ENCODE peak calls at places on chromosomes 4 and X, in four cellular contexts. I is epithelial cell of prostate, A is small intestine, K is progenitor cell of endocrine pancreas. N is an unnamed sample.

GRCh38 chrX:20988118-20988517 is 386.1 kb upstream of the CNKSR2 start:
- DNase-seq in I (no peak), K (no peak), A (no peak), N (no peak)

GRCh38 chrX:96052078-96052477 is 632.6 kb upstream of the DIAPH2 start:
- DNase-seq in A (no peak), I (no peak), K (no peak), N (no peak)

GRCh38 chr4:30720021-30720655 is at the start of gene PCDH7:
- DNase-seq in I (no peak), K (no peak), A (peak; percentile 43), N (no peak)

GRCh38 chr4:17924189-17924588 is 97.4 kb downstream of the LCORL start:
- DNase-seq in I (no peak), A (no peak), K (no peak), N (no peak)

GRCh38 chr4:88211473-88212252 is 53.2 kb upstream of the ABCG2 start:
- DNase-seq in K (peak; percentile 33), I (no peak), A (peak; percentile 71), N (no peak)

GRCh38 chr4:18882468-18882867 is 860.9 kb upstream of the LCORL start:
- DNase-seq in I (no peak), A (no peak), K (no peak), N (no peak)

GRCh38 chr4:173538903-173539445 is 8.9 kb upstream of the HAND2 start:
- DNase-seq in K (no peak), I (no peak), A (no peak), N (no peak)

GRCh38 chr4:120731561-120731960 is 191.0 kb downstream of the PRDM5 start:
- DNase-seq in A (no peak), K (no peak), I (no peak), N (no peak)

GRCh38 chr4:107931775-107932321 is 499 bp downstream of the CYP2U1 start:
- DNase-seq in I (no peak), A (peak; percentile 6), K (no peak), N (peak; percentile 58)

GRCh38 chr4:85151786-85152185 is 185.3 kb upstream of the WDFY3 start:
- DNase-seq in K (no peak), A (no peak), I (no peak), N (no peak)

GRCh38 chr4:8858188-8858924 is 13.3 kb downstream of the HMX1 start:
- DNase-seq in K (no peak), A (no peak), I (no peak), N (no peak)

GRCh38 chr4:52572936-52573485 is 86.1 kb downstream of the USP46 start:
- DNase-seq in A (no peak), K (no peak), I (no peak), N (no peak)

GRCh38 chrX:51395807-51396728 is 63.4 kb downstream of the NUDT10 start:
- DNase-seq in A (no peak), K (no peak), I (no peak), N (peak; percentile 40)

GRCh38 chr4:183384983-183385382 is 59.5 kb upstream of the CDKN2AIP start:
- DNase-seq in K (no peak), A (no peak), I (no peak), N (no peak)

GRCh38 chr4:79609853-79610252 is 201.8 kb upstream of the GK2 start:
- DNase-seq in A (no peak), I (no peak), K (no peak), N (no peak)

GRCh38 chrX:125998432-125998831 is 167.7 kb downstream of the DCAF12L2 start:
- DNase-seq in K (no peak), A (no peak), I (no peak), N (peak; percentile 0)

GRCh38 chr4:10438924-10439323 is 18.3 kb downstream of the ZNF518B start:
- DNase-seq in I (no peak), K (no peak), A (no peak), N (no peak)

N was measured in NCI-H526 treated with DMSO at 0.1 percent for 48 hours.